ENCODE peak calls at places on chromosomes 1 and 21, in eight cellular contexts. H is neuronal stem cell; I is hippocampal formation; U is RWPE2; R is CD8-positive, alpha-beta memory T cell; Z is GM04504; C is tibial nerve; V is NCI-H524. W is an unnamed sample.

GRCh38 chr1:175514309-175515001 is 228.9 kb downstream of the TNR start:
- DNase-seq in C (no peak), V (no peak), U (no peak), I (no peak), R (no peak), H (no peak), Z (no peak), W (no peak)

GRCh38 chr1:149877211-149877946 is 22.0 kb upstream of the BOLA1 start:
- DNase-seq in U (no peak), V (no peak), C (no peak), H (no peak), R (no peak), Z (no peak), I (no peak), W (no peak)

GRCh38 chr1:12539320-12539704 is 78.7 kb downstream of the DHRS3 start:
- DNase-seq in C (no peak), R (no peak), U (no peak), H (no peak), V (no peak), Z (no peak), I (no peak), W (no peak)

GRCh38 chr21:15506086-15506485 is 223.7 kb upstream of the USP25 start:
- DNase-seq in I (no peak), R (no peak), H (no peak), U (no peak), Z (no peak), C (no peak), V (no peak), W (no peak)

GRCh38 chr1:31712625-31713024 is 8.8 kb upstream of the COL16A1 start:
- DNase-seq in U (no peak), I (no peak), H (no peak), R (no peak), C (peak), V (no peak), Z (peak), W (no peak)

GRCh38 chr1:5376538-5377247 is 615.5 kb downstream of the NPHP4 start:
- DNase-seq in C (no peak), R (no peak), U (no peak), I (no peak), V (no peak), Z (no peak), H (no peak), W (no peak)

GRCh38 chr1:231519166-231519565 is 9.3 kb upstream of the TSNAX start:
- DNase-seq in V (no peak), I (no peak), H (no peak), U (no peak), Z (no peak), C (no peak), R (no peak), W (no peak)

GRCh38 chr1:64537942-64538341 is 68.0 kb downstream of the CACHD1 start:
- DNase-seq in H (no peak), V (peak), U (no peak), C (no peak), R (no peak), I (no peak), Z (no peak), W (no peak)

GRCh38 chr1:148318123-148318899 is 164.8 kb downstream of the PPIAL4G start:
- DNase-seq in R (peak), V (no peak), H (no peak), C (no peak), Z (no peak), U (no peak), I (no peak), W (no peak)

GRCh38 chr1:96722161-96722908 is 751 bp downstream of the PTBP2 start:
- DNase-seq in V (peak), R (peak), H (peak), I (peak), U (peak), C (peak), Z (peak), W (peak)

GRCh38 chr21:42092805-42093590 is 21.9 kb downstream of the UMODL1 start:
- DNase-seq in I (no peak), V (peak), R (no peak), Z (no peak), H (no peak), U (no peak), C (no peak), W (no peak)

GRCh38 chr21:22225299-22225698 is 1227.1 kb downstream of the NCAM2 start:
- DNase-seq in Z (no peak), H (no peak), C (no peak), V (no peak), R (no peak), I (no peak), U (no peak), W (no peak)

GRCh38 chr1:160681067-160681890 is 30.3 kb downstream of the CD48 start:
- DNase-seq in V (peak), U (no peak), I (no peak), R (peak), H (peak), Z (peak), C (no peak), W (peak)

GRCh38 chr21:37531402-37532042 is 164.9 kb downstream of the DYRK1A start:
- DNase-seq in C (no peak), I (no peak), V (no peak), R (no peak), H (no peak), Z (no peak), U (no peak), W (no peak)

GRCh38 chr1:154972517-154973343 is 1.8 kb upstream of the CKS1B start:
- DNase-seq in R (peak), V (no peak), H (peak), Z (peak), U (peak), I (no peak), C (no peak), W (peak)

GRCh38 chr1:8373547-8374270 is 55.8 kb downstream of the SLC45A1 start:
- DNase-seq in I (no peak), R (no peak), H (peak), U (no peak), C (no peak), V (peak), Z (peak), W (peak)

GRCh38 chr1:89843279-89844121 is 22.7 kb downstream of the LRRC8D start:
- DNase-seq in H (peak), R (peak), Z (no peak), U (peak), I (peak), C (peak), V (peak), W (no peak)

GRCh38 chr1:234260578-234260977 is 112.7 kb upstream of the COA6 start:
- DNase-seq in H (no peak), V (no peak), R (no peak), I (no peak), C (no peak), U (no peak), Z (no peak), W (no peak)

GRCh38 chr1:153429266-153430165 is 13.2 kb downstream of the S100A7A start:
- DNase-seq in R (no peak), C (no peak), U (no peak), H (no peak), Z (no peak), I (no peak), V (peak), W (no peak)

W was measured in stromal cell of bone marrow.